ENCODE peak calls at places on chromosome 19, in seven cellular contexts. O is H9, K is fibroblast of lung, R is SK-N-SH, M is DND-41, D is HCT116, Q is neural progenitor cell. V is an unnamed sample.

GRCh38 chr19:33660426-33661160 is 38.8 kb downstream of the CHST8 start:
- DNase-seq in K (no peak), Q (no peak), M (no peak), R (no peak), D (no peak), O (no peak), V (no peak)

GRCh38 chr19:12141405-12141736 is 1.2 kb upstream of the ZNF20 start:
- DNase-seq in K (no peak), M (no peak), Q (no peak), R (no peak), O (no peak), D (no peak), V (no peak)

GRCh38 chr19:57559008-57559403 is 657 bp downstream of the ZNF550 start:
- DNase-seq in O (peak), Q (peak), R (peak), D (no peak), K (peak), M (peak), V (peak)

GRCh38 chr19:54017266-54017665 is 25.8 kb downstream of the CACNG6 start:
- DNase-seq in K (peak), M (no peak), R (no peak), Q (no peak), O (no peak), D (no peak), V (no peak)

GRCh38 chr19:39736088-39736487 is 1.7 kb downstream of the CLC start:
- DNase-seq in Q (no peak), R (no peak), O (no peak), M (no peak), D (no peak), K (no peak), V (no peak)

GRCh38 chr19:18768046-18768771 is 22.9 kb downstream of the COMP start:
- DNase-seq in R (peak), D (no peak), O (no peak), K (no peak), Q (no peak), M (peak), V (no peak)

GRCh38 chr19:6564393-6564792 is 26.6 kb downstream of the CD70 start:
- DNase-seq in D (no peak), O (no peak), K (peak), R (no peak), M (peak), Q (peak), V (no peak)

GRCh38 chr19:18292810-18293641 is 11.6 kb upstream of the JUND start:
- DNase-seq in M (peak), D (peak), K (peak), R (peak), Q (peak), O (peak), V (peak)

GRCh38 chr19:38389957-38390924 is 1.7 kb downstream of the SPRED3 start:
- DNase-seq in D (no peak), K (no peak), O (no peak), Q (no peak), M (no peak), R (peak), V (no peak)
- H3K9ac ChIP-seq in D (no peak), K (peak), O (no peak), Q (no peak), M (no peak), R (peak), V (no peak)

DNA sequence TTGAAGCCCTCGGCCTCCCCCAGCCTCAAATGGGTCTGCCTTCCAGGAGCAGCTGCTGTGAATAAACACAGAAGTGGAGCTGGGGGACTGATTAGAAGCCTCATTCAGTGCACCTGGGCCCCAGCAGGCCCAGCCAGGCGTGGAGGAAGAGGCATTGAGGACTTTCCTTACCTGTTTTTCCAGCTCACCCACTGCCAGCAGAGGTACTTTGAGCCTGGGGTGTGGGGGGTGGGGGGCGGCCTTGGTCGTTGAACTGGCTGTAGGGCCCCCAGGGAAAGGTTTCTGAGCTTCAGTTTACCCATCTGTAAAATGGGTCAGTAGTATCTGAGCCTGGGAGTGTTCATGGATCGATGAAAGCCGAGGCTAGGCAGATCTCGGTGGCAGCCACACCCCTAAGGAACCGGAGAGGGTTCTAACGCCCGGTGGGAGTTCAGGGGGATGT is 1.5 kb downstream of the CERS4 start:
- DNase-seq in D (no peak), M (no peak), R (no peak), O (no peak), Q (no peak), K (no peak), V (no peak)
- H3K9ac ChIP-seq in D (peak), M (no peak), R (no peak), O (no peak), Q (peak), K (no peak), V (peak)

DNA sequence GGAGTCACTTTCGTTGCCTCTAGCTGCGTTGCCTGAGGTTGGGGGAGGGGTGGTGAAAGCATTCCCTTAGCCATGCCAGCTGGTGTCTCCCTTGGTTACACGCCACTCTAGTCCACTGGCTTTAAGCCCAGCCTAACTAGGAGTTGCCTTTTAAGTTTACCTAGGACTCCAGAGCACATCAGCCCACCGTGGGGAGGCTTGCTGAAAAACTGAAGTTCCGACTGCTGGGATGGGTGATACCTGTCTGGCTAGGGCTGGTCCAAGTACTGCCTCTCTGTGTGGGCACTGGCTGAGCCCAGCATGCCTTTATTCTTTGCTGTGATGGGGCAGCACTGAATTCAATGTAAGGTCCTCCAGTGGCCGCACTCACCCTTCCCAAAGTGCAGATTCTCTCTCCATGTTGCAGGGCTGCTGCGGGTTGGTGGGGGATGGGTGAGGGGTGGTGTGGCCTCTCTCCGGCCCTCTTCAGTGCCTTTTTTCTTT is 11.8 kb upstream of the CEACAM1 start:
- DNase-seq in D (no peak), K (peak), Q (peak), M (no peak), R (no peak), O (peak), V (no peak)
- H3K9ac ChIP-seq in D (no peak), K (no peak), Q (no peak), M (no peak), R (no peak), O (no peak), V (no peak)

DNA sequence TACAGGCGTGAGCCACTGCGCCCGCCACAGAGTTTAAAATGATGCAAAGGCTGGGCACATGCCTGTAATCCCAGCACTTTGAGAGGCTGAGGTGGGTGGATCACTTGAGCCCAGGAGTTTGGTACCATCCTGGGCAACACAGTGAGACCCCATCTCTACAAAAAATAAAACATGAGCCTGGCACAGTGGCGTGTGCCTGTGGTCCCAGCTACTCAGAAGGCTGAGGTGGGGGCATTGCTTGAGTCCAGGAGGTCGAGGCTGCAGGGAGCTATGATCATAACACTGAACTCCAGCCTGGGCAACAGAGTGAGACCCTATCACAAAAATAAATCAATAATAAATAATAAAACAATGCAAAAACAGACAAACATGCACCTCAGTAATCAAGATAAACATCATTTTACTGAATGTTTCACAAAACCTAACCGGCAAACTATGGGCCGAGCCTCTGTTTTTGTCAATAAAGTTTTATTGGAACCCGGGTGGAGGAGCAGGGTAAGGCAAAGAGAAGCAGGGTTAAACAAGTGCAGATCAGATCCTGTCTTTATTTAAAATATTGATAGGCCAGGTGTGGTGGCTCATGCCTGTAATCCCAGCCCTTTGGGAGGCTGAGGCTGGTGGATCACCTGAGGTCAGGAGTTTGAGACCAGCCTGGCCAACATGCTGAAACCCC is 2.0 kb upstream of the PEAK3 start:
- DNase-seq in K (no peak), R (no peak), M (no peak), Q (no peak), D (no peak), O (no peak), V (no peak)
- H3K9ac ChIP-seq in K (no peak), R (no peak), M (no peak), Q (no peak), D (no peak), O (no peak), V (no peak)

DNA sequence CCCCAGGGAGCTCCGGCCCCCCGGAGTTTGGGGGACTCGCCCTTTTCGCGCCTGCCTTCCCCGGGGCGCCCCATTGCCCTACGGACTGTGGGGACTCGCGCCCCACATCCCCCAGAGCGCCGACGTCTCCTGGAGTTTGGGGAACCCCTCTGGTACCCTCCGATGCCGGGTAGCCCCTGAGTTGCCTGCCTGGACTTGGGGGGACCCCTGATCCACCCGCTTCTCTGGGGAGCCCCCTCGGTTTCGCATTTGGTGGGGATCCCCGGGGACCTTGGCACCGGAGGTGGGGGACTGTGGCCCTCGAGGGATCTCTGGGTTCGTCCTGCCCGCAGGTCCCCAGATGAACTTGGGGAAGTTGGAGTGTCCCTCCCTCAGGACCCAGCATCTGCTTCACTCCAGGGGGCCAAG is 782 bp downstream of the EFNA2 start:
- DNase-seq in Q (no peak), R (no peak), K (no peak), M (no peak), D (no peak), O (no peak), V (no peak)
- H3K9ac ChIP-seq in Q (peak), R (peak), K (no peak), M (no peak), D (peak), O (no peak), V (peak)